ENCODE peak calls at places on chromosomes 6 and 20, in five cellular contexts. A is hepatocyte, J is SK-N-SH, E is neural progenitor cell, M is GM12878. W is an unnamed sample.

GRCh38 chr20:57467742-57468141 is 57.2 kb downstream of the CTCFL start:
- DNase-seq in A (no peak), J (no peak), E (peak), M (no peak), W (no peak)

GRCh38 chr6:168674595-168674994 is 233.6 kb downstream of the SMOC2 start:
- DNase-seq in A (no peak), J (no peak), E (no peak), M (no peak), W (no peak)

GRCh38 chr6:119575721-119576120 is 226.2 kb upstream of the MAN1A1 start:
- DNase-seq in A (no peak), J (no peak), E (no peak), M (no peak), W (no peak)

GRCh38 chr20:4835244-4836177 is 113.8 kb downstream of the PRND start:
- DNase-seq in A (peak), J (no peak), E (no peak), M (no peak), W (no peak)

GRCh38 chr6:107496041-107496440 is 6.1 kb downstream of the SOBP start:
- DNase-seq in A (no peak), J (no peak), E (no peak), M (no peak), W (peak)

GRCh38 chr6:39980839-39981580 is 46.7 kb upstream of the MOCS1 start:
- DNase-seq in A (peak), J (peak), E (peak), M (no peak), W (peak)

GRCh38 chr6:21856096-21856825 is 262.7 kb downstream of the SOX4 start:
- DNase-seq in A (no peak), J (no peak), E (no peak), M (no peak), W (no peak)

GRCh38 chr6:170452767-170453545 is 100.2 kb downstream of the PSMB1 start:
- DNase-seq in A (no peak), J (no peak), E (no peak), M (no peak), W (no peak)

GRCh38 chr20:63163596-63164560 is 52.1 kb downstream of the YTHDF1 start:
- DNase-seq in A (no peak), J (no peak), E (peak), M (no peak), W (no peak)

GRCh38 chr6:12813321-12813720 is 96.8 kb downstream of the PHACTR1 start:
- DNase-seq in A (no peak), J (no peak), E (no peak), M (no peak), W (no peak)

GRCh38 chr6:37372116-37372515 is 18.3 kb downstream of the RNF8 start:
- DNase-seq in A (no peak), J (no peak), E (no peak), M (no peak), W (no peak)

GRCh38 chr20:50191566-50192363 is 1.1 kb downstream of the CEBPB start:
- DNase-seq in A (peak), J (peak), E (peak), M (no peak), W (peak)

GRCh38 chr20:51493346-51493791 is 49.1 kb downstream of the NFATC2 start:
- DNase-seq in A (no peak), J (no peak), E (no peak), M (no peak), W (no peak)

GRCh38 chr6:77763124-77763523 is 110.3 kb downstream of the MEI4 start:
- DNase-seq in A (no peak), J (no peak), E (no peak), M (no peak), W (no peak)

GRCh38 chr6:28474441-28475219 is 31.3 kb upstream of the ZSCAN23 start:
- DNase-seq in A (peak), J (peak), E (peak), M (peak), W (peak)

GRCh38 chr6:113854531-113855499 is 2.3 kb upstream of the MARCKS start:
- DNase-seq in A (peak), J (peak), E (peak), M (no peak), W (peak)

GRCh38 chr6:85772641-85773040 is 130.0 kb upstream of the SYNCRIP start:
- DNase-seq in A (no peak), J (no peak), E (no peak), M (no peak), W (no peak)

GRCh38 chr6:96015321-96015790 is 418 bp upstream of the FUT9 start:
- DNase-seq in A (peak), J (no peak), E (peak), M (no peak), W (no peak)

GRCh38 chr20:49894073-49894470 is 21.3 kb downstream of the SPATA2 start:
- DNase-seq in A (no peak), J (no peak), E (no peak), M (peak), W (no peak)

GRCh38 chr6:26305097-26305841 is 59.7 kb upstream of the BTN3A2 start:
- DNase-seq in A (peak), J (no peak), E (peak), M (no peak), W (peak)

GRCh38 chr20:63377256-63378114 is 16.3 kb upstream of the CHRNA4 start:
- DNase-seq in A (peak), J (no peak), E (peak), M (no peak), W (no peak)

GRCh38 chr6:132812255-132812732 is 2.1 kb upstream of the RPS12 start:
- DNase-seq in A (peak), J (no peak), E (peak), M (no peak), W (peak)

GRCh38 chr6:40583694-40584093 is 3.5 kb downstream of the LRFN2 start:
- DNase-seq in A (no peak), J (no peak), E (no peak), M (no peak), W (no peak)

GRCh38 chr20:23021541-23021940 is 13.6 kb upstream of the SSTR4 start:
- DNase-seq in A (no peak), J (no peak), E (no peak), M (no peak), W (no peak)

GRCh38 chr6:74249658-74250057 is 553.7 kb downstream of the CD109 start:
- DNase-seq in A (no peak), J (no peak), E (no peak), M (peak), W (no peak)

GRCh38 chr6:31761343-31761742 is 1.1 kb upstream of the SAPCD1 start:
- DNase-seq in A (no peak), J (no peak), E (no peak), M (no peak), W (no peak)

GRCh38 chr6:151284431-151285060 is 44.8 kb downstream of the AKAP12 start:
- DNase-seq in A (no peak), J (no peak), E (no peak), M (no peak), W (no peak)

GRCh38 chr6:11196511-11197174 is 35.8 kb downstream of the NEDD9 start:
- DNase-seq in A (no peak), J (no peak), E (peak), M (no peak), W (no peak)

GRCh38 chr6:28580484-28580883 is 54.8 kb downstream of the GPX5 start:
- DNase-seq in A (no peak), J (no peak), E (no peak), M (no peak), W (no peak)

GRCh38 chr20:22805219-22805618 is 220.8 kb upstream of the FOXA2 start:
- DNase-seq in A (peak), J (no peak), E (no peak), M (no peak), W (no peak)

DNA sequence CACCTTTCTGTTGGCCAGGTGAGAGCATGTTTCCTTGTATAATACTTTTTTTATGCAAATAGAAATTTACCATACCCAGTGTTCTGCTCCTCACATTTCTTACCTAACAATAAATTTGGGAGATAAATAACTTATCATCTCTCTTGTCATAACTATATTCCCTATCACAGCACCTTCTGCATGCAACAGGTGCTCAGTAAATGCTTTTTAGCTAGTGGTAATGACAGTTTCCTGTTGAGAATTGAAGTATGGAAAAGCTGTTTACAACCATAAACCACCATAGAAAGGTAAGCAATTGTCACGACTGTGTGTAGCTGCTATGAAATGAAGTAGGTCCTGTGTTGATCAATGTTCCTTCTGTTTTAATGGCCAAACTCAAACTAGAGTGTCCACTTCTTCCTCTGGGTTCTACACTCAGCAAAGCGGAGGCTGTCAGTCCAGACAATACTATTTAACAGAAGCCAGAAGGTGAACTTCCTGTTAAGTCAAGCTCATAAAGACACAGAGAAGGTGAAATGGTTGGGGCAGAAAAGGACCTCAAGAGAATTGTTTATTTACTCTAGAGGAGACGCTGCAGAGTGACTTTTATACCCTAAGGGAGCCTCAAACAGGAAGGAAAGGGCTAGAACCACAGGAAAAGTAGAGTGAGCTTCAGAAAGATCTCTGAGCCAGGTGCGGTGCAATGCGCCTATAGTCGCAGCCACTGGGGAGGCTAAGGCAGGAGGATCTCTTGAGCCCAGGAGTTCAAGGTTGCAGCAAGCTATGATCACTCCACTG is 84.0 kb upstream of the SLC22A16 start:
- DNase-seq in A (no peak), J (no peak), E (no peak), M (no peak), W (peak)
- H3K4me3 ChIP-seq in A (no peak), J (no peak), E (no peak), M (no peak), W (no peak)

GRCh38 chr6:160394654-160395035 is 46.5 kb downstream of the SLC22A3 start:
- DNase-seq in A (no peak), J (no peak), E (peak), M (no peak), W (no peak)

GRCh38 chr6:160398674-160399271 is 50.6 kb downstream of the SLC22A3 start:
- DNase-seq in A (no peak), J (no peak), E (no peak), M (peak), W (no peak)

GRCh38 chr6:160395187-160395586 is 47.0 kb downstream of the SLC22A3 start:
- DNase-seq in A (no peak), J (no peak), E (no peak), M (no peak), W (no peak)

DNA sequence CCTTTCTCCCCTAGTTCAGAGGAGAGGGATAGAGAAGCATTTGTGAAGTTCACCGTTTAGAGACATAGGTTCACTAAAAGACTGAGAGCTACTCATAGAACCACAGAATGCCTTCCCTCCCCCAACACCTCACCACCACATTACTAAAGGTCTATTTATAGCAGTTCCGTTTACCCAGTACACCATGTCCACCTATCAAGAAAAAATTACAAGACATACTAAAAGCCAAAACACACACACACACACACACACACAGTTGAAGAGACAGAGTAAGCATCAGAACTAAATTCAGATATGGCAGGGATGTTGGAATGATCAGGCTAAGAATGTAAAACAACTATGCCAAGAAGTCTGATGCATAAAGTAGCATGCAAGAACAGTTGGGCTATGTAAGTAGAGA is 52.2 kb downstream of the SLC22A3 start:
- DNase-seq in A (no peak), J (no peak), E (no peak), M (no peak), W (no peak)
- H2AFZ ChIP-seq in A (no peak), J (no peak), E (no peak), M (no peak), W (no peak)

GRCh38 chr20:59403261-59403961 is 103.0 kb downstream of the EDN3 start:
- DNase-seq in A (peak), J (peak), E (peak), M (no peak), W (peak)
- H3K4me3 ChIP-seq in A (peak), J (peak), E (peak), M (no peak), W (no peak)

DNA sequence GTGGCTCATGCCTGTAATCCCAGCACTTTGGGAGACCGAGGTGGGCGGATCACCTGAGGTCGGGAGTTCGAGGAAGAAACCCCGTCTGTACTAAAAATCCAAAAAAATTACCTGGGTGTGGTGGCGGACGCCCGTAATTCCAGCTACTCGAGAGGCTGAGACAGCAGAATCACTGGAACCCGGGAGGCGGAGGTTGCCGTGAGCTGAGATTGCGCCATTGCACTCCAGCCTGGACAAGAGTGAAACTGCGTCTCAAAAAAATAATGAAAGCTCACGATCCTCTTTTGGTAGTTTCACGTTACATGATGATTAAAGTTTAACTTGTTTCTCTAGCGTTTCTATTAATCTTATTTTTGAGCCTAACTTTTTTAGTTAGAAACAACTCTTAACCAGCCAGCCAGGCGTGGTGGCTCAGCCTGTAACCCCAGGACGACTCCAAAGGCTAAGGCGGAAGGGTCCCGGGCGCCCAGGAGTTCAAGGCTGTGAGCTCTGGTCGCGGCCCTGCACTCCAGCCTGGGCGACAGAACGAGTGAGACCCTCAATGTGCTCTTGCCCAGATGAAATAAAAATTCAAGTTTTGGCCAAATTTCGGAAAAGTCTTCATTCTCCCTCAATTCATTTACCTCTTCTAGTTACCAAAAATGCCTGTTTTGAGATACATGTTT is 1.2 kb upstream of the WRNIP1 start:
- DNase-seq in A (no peak), J (peak), E (no peak), M (no peak), W (no peak)
- H2AFZ ChIP-seq in A (peak), J (peak), E (peak), M (peak), W (peak)

GRCh38 chr20:1776608-1777475 is 118.4 kb upstream of the SIRPA start:
- DNase-seq in A (peak), J (peak), E (peak), M (peak), W (peak)

GRCh38 chr20:1775117-1775516 is 117.5 kb upstream of the SIRPG start:
- DNase-seq in A (no peak), J (no peak), E (no peak), M (no peak), W (no peak)

GRCh38 chr20:1779567-1779966 is 115.6 kb upstream of the SIRPA start:
- DNase-seq in A (no peak), J (no peak), E (no peak), M (no peak), W (no peak)

GRCh38 chr20:1774479-1774878 is 116.9 kb upstream of the SIRPG start:
- DNase-seq in A (no peak), J (no peak), E (no peak), M (no peak), W (no peak)

DNA sequence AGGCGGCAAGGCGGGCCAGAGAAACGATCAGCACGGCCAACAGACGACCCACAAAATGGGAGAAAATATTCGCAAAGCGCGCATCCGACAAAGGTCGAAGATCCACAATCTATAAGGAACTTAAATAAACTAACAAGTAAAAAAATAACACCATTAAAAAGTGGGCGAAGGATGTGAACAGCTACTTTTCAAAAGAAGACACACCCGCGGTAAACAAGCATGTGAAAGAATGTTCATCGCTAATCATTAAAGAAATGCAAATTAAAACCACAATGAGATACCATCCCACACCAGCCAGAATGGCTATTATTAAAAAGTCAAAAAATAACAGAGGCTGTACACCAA is 117.8 kb upstream of the SIRPA start:
- DNase-seq in A (no peak), J (no peak), E (no peak), M (no peak), W (no peak)
- H3K4me3 ChIP-seq in A (no peak), J (peak), E (no peak), M (no peak), W (peak)

DNA sequence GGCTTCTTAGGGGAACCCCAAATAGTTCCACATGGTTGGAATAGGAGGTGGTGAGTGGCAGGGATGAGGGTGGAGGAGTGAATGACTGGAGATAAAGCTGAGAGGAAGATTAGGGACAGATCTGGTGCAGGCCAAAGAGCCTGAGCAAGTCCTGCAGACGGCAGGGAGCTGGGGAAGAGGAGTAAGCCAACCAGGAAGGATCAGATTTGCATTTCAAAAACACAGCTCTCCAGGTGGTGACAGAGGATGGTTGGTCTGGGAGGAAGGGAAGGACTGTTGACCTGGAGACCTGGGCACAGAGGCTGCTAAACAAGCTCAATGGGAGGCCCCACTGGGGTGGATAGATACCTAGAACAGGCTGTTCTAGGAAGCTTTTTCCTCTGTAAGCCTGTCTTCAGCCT is 56.8 kb upstream of the EPB41L1 start:
- DNase-seq in A (no peak), J (no peak), E (peak), M (no peak), W (no peak)
- H2AFZ ChIP-seq in A (no peak), J (peak), E (no peak), M (peak), W (peak)

DNA sequence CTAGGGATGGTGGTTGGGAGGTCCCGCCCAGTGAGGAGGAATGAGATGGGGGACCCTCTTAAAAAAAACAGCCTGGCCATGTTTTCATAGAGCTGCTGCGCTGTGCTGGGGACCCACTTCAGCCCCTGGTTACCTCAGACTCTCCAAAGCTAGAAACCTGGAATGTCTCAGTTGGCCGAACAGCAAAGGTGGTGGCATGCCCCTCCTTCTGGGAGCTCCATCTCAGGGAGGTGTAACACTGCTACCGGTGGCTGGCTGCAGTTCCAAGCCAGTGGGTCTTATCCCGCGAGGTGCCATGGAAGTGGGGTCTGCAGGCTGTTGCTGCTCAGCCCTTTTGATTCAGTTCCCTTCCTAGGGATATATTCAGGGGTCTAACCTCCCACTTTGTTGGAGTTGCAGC is 35.7 kb upstream of the TFB1M start:
- DNase-seq in A (no peak), J (no peak), E (no peak), M (no peak), W (no peak)
- H3K4me3 ChIP-seq in A (no peak), J (no peak), E (no peak), M (no peak), W (no peak)

GRCh38 chr6:14286634-14287428 is 169.3 kb downstream of the CD83 start:
- DNase-seq in A (no peak), J (no peak), E (no peak), M (no peak), W (no peak)
- H2AFZ ChIP-seq in A (no peak), J (no peak), E (no peak), M (no peak), W (no peak)

GRCh38 chr6:3310051-3310448 is 51.3 kb downstream of the PSMG4 start:
- DNase-seq in A (no peak), J (no peak), E (no peak), M (no peak), W (no peak)
- H3K4me3 ChIP-seq in A (no peak), J (no peak), E (no peak), M (no peak), W (no peak)

W was measured in OCI-LY7.